ENCODE peak calls at places on chromosomes 16 and 17, in ten cellular contexts. A is lower leg skin; F is CD8-positive, alpha-beta T cell; E is HFF-Myc; U is neural progenitor cell; O is IMR-90; Y is HCT116; J is pancreas; Q is A549; P is adrenal gland. M is an unnamed sample.

GRCh38 chr16:8568231-8568617 is 22.1 kb downstream of the TMEM114 start:
- DNase-seq in A (peak), F (no peak), E (no peak), U (no peak), O (peak), Y (no peak), J (no peak), Q (no peak), P (no peak), M (no peak)

GRCh38 chr16:27495191-27495590 is 54.5 kb downstream of the GTF3C1 start:
- DNase-seq in A (no peak), F (no peak), E (no peak), U (no peak), O (peak), Y (no peak), J (no peak), Q (no peak), P (no peak), M (peak)

GRCh38 chr16:81779540-81780320 is 639 bp downstream of the PLCG2 start:
- DNase-seq in A (peak), F (no peak), E (no peak), U (peak), O (no peak), Y (no peak), J (peak), Q (peak), P (peak), M (no peak)

GRCh38 chr16:63361032-63361624 is 1324.9 kb upstream of the CDH8 start:
- DNase-seq in A (no peak), F (no peak), E (peak), U (peak), O (peak), Y (peak), J (no peak), Q (peak), P (peak), M (peak)

GRCh38 chr17:76268015-76268749 is 3.0 kb downstream of the UBALD2 start:
- DNase-seq in A (peak), F (peak), E (no peak), U (no peak), O (peak), Y (no peak), J (peak), Q (no peak), P (peak), M (peak)

GRCh38 chr17:48995871-48996695 is 1.1 kb upstream of the IGF2BP1 start:
- DNase-seq in A (peak), F (no peak), E (no peak), U (peak), O (no peak), Y (no peak), J (no peak), Q (peak), P (no peak), M (no peak)

GRCh38 chr16:11672206-11673090 is 4.2 kb downstream of the SNN start:
- DNase-seq in A (no peak), F (peak), E (no peak), U (no peak), O (no peak), Y (no peak), J (no peak), Q (no peak), P (peak), M (no peak)

GRCh38 chr16:79509221-79509631 is 91.3 kb downstream of the MAF start:
- DNase-seq in A (no peak), F (no peak), E (no peak), U (peak), O (no peak), Y (no peak), J (no peak), Q (no peak), P (peak), M (no peak)

GRCh38 chr17:8145811-8146210 is 6.4 kb downstream of the PER1 start:
- DNase-seq in A (no peak), F (no peak), E (no peak), U (no peak), O (no peak), Y (no peak), J (peak), Q (no peak), P (no peak), M (no peak)

GRCh38 chr17:8057691-8058114 is 18.8 kb downstream of the ALOX15B start:
- DNase-seq in A (no peak), F (no peak), E (peak), U (peak), O (peak), Y (peak), J (peak), Q (peak), P (peak), M (peak)

GRCh38 chr16:82368041-82368440 is 198.0 kb upstream of the MPHOSPH6 start:
- DNase-seq in A (no peak), F (no peak), E (no peak), U (peak), O (peak), Y (peak), J (peak), Q (peak), P (peak), M (peak)

GRCh38 chr16:87702325-87702811 is 63.4 kb downstream of the KLHDC4 start:
- DNase-seq in A (no peak), F (peak), E (no peak), U (peak), O (peak), Y (no peak), J (no peak), Q (peak), P (peak), M (no peak)

GRCh38 chr16:58035356-58036170 is 10.0 kb downstream of the MMP15 start:
- DNase-seq in A (no peak), F (no peak), E (no peak), U (no peak), O (no peak), Y (no peak), J (no peak), Q (no peak), P (no peak), M (no peak)

GRCh38 chr16:54447606-54448440 is 161.2 kb upstream of the IRX3 start:
- DNase-seq in A (no peak), F (no peak), E (peak), U (no peak), O (peak), Y (no peak), J (no peak), Q (peak), P (peak), M (peak)

GRCh38 chr16:71900336-71900735 is 5.0 kb downstream of the IST1 start:
- DNase-seq in A (no peak), F (no peak), E (no peak), U (no peak), O (no peak), Y (no peak), J (no peak), Q (no peak), P (no peak), M (no peak)

GRCh38 chr16:67561824-67562525 is 351 bp upstream of the CTCF start:
- DNase-seq in A (peak), F (peak), E (peak), U (peak), O (peak), Y (peak), J (peak), Q (peak), P (peak), M (peak)
- TF ChIP-seq CTCF in A (no peak), F (no peak), E (no peak), U (no peak), O (peak), Y (no peak), J (no peak), Q (no peak), P (no peak), M (no peak)

GRCh38 chr17:16328997-16329396 is 24.3 kb downstream of the CENPV start:
- DNase-seq in A (no peak), F (no peak), E (no peak), U (peak), O (no peak), Y (no peak), J (no peak), Q (peak), P (no peak), M (no peak)
- TF ChIP-seq CTCF in A (no peak), F (no peak), E (no peak), U (peak), O (no peak), Y (peak), J (no peak), Q (no peak), P (no peak), M (peak)

DNA sequence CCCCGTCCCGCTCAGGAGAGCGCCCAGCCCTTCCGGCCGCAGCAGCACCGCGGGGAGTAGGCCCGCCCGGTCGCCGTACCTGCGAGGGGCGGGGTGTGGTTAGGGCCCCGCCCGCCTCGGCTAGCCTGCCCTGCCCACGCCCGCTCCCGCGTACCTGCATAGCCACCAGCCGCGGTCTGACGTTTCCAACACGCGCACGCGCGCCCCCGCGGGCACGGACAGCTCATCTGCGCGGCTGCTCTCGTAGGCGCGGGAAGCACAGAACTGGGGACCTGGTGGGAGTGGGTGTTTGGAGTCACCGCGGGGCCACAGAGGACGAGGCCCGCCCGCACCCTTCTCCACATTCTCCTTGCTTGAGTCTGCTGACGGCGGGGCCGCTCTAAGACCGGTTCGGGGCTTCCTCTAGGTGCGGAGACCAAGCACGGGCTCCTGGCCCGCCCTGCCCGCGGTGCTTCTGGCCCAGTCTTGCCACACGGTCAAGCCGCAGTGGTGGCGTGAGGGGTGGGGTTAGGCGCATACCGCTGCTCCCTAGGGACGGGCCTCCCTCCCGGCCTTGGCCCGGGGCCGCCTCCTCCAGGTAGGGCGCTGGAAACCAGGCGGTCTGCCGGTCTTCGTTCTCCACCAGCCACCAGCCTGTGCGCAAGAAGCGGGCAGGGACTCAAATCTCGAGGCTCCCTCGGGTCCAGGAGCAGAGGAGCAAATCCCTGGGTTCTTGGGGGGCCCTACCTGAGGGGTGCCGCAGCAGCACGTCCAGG is 1.8 kb downstream of the NOXO1 start:
- DNase-seq in A (no peak), F (peak), E (no peak), U (peak), O (no peak), Y (no peak), J (peak), Q (no peak), P (no peak), M (no peak)
- TF ChIP-seq CTCF in A (no peak), F (no peak), E (no peak), U (no peak), O (no peak), Y (no peak), J (no peak), Q (no peak), P (no peak), M (no peak)

DNA sequence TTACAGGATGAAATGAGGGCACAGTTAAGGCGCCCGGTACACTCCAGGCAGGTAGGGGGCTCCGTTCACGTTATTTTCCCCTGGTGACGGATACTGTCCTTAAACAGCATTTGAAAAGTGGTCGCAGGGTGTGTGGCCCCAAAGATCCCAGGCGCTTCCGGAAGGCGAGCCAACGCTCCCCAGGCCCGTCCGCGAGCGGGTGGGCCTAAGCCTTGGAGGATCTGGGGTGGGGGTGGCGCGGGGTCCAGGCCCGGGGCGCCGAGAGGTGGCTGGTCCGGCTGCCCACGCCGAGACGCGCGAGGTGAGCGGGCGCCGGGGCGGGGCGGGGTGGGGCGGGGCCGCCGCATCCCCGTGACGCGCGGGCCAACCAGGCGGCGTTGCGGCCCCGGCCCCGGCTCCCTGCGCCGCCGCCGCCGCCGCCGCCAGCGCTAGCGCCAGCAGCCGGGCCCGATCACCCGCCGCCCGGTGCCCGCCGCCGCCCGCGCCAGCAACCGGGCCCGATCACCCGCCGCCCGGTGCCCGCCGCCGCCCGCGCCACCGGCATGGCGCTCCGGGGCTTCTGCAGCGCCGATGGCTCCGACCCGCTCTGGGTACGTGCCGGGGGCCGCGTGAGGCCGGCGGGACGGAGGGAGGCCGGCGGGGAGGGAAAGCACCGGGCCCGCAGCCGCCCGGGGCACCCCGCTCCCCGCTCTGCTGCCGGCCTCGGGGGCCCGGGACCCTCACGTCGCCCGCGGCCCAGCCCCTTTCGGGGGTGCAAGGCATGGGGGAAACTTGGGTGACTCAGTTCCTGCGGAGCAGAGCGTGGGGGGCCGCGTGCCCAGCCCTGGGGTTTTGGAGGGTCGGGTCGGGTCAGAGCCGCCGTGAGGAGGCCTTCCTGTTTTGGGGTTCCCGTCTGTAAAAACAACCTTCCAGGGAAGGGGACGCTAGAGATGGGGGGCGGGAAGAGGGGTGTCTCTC is at the start of gene ABCC1:
- DNase-seq in A (peak), F (peak), E (no peak), U (peak), O (no peak), Y (no peak), J (peak), Q (peak), P (peak), M (no peak)
- TF ChIP-seq CTCF in A (no peak), F (peak), E (peak), U (no peak), O (no peak), Y (no peak), J (no peak), Q (peak), P (no peak), M (no peak)

GRCh38 chr16:89701425-89702406 is at the start of gene SPATA2L:
- DNase-seq in A (peak), F (peak), E (no peak), U (peak), O (peak), Y (peak), J (peak), Q (peak), P (peak), M (peak)
- TF ChIP-seq CTCF in A (no peak), F (peak), E (no peak), U (peak), O (peak), Y (peak), J (no peak), Q (no peak), P (no peak), M (no peak)

DNA sequence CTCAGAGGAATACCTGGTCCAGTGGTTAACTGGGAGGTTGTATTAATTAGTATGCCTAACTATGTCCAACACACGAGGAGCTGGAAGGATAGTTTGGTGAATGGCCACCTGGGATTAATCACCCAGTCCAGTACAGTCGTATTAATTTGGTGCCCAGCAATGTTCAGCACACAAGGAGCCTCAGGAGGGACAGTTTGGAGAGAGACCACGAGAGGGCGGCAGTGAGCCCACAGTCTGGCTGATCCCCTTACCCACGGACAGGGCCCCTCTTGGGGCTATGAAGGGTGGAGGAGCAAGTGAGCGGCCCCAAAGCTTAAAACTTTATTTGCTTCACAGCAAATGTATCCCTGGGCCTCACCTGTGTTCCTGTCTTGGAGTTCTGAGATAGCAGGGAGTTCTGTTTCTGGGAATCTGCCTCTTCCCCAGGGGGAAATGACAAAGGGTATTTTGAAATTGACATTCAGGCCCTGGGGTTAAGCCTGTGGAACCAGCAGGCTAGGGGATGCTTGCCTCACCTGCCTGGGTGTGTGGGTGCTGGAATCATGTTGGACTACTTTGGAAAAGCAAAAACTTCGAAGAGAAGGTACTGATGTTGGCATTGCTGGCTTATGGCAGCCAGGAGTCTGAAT is 227.4 kb upstream of the ASIC2 start:
- DNase-seq in A (no peak), F (no peak), E (peak), U (peak), O (peak), Y (no peak), J (peak), Q (peak), P (peak), M (peak)
- TF ChIP-seq CTCF in A (no peak), F (peak), E (peak), U (peak), O (peak), Y (peak), J (peak), Q (peak), P (peak), M (peak)

GRCh38 chr16:74449470-74449869 is 28.2 kb upstream of the CLEC18B start:
- DNase-seq in A (no peak), F (no peak), E (peak), U (no peak), O (peak), Y (peak), J (no peak), Q (peak), P (peak), M (no peak)
- TF ChIP-seq CTCF in A (no peak), F (no peak), E (no peak), U (no peak), O (no peak), Y (peak), J (no peak), Q (no peak), P (no peak), M (no peak)

GRCh38 chr16:29736112-29736511 is 9.7 kb downstream of the C16orf54 start:
- DNase-seq in A (no peak), F (no peak), E (no peak), U (peak), O (no peak), Y (no peak), J (no peak), Q (peak), P (no peak), M (no peak)
- TF ChIP-seq CTCF in A (no peak), F (no peak), E (peak), U (peak), O (peak), Y (no peak), J (no peak), Q (no peak), P (no peak), M (no peak)

M was measured in AG10803.